ENCODE peak calls at places on chromosome 12, in four cellular contexts. C, A, D and P are unnamed samples.

GRCh38 chr12:65881965-65882413 is 57.7 kb downstream of the HMGA2 start:
- DNase-seq in D (no peak), C (no peak), A (peak), P (no peak)

GRCh38 chr12:14885718-14886201 is at the start of gene MGP:
- DNase-seq in D (no peak), C (no peak), A (no peak), P (peak)

GRCh38 chr12:19338405-19338804 is 100.9 kb upstream of the AEBP2 start:
- DNase-seq in C (no peak), D (no peak), A (no peak), P (no peak)

GRCh38 chr12:26121841-26122680 is 2.8 kb downstream of the BHLHE41 start:
- DNase-seq in C (peak), D (no peak), A (peak), P (no peak)

GRCh38 chr12:57810450-57810849 is 8.1 kb downstream of the AVIL start:
- DNase-seq in C (no peak), A (no peak), D (no peak), P (no peak)

GRCh38 chr12:45122776-45123380 is 72.0 kb upstream of the DBX2 start:
- DNase-seq in D (no peak), C (no peak), A (no peak), P (no peak)

GRCh38 chr12:127459687-127460086 is 807.3 kb upstream of the TMEM132C start:
- DNase-seq in A (no peak), D (no peak), C (no peak), P (no peak)

GRCh38 chr12:9674226-9674590 is 4.7 kb downstream of the CLEC2D start:
- DNase-seq in A (no peak), D (no peak), C (no peak), P (no peak)

GRCh38 chr12:28104338-28104737 is 85.9 kb upstream of the CCDC91 start:
- DNase-seq in C (no peak), D (no peak), A (no peak), P (no peak)

GRCh38 chr12:104870797-104871196 is 87.3 kb downstream of the SLC41A2 start:
- DNase-seq in A (peak), C (no peak), D (no peak), P (no peak)

GRCh38 chr12:100141666-100141997 is 1.0 kb downstream of the BLTP3B start:
- DNase-seq in A (no peak), C (no peak), D (peak), P (peak)

GRCh38 chr12:81075539-81075938 is 2.3 kb upstream of the ACSS3 start:
- DNase-seq in D (no peak), A (no peak), C (no peak), P (no peak)

GRCh38 chr12:79098530-79098929 is 234.0 kb downstream of the SYT1 start:
- DNase-seq in A (no peak), C (no peak), D (no peak), P (no peak)

GRCh38 chr12:55874465-55874864 is 31.7 kb upstream of the MMP19 start:
- DNase-seq in D (no peak), A (no peak), C (no peak), P (no peak)

GRCh38 chr12:100593490-100593889 is 20.0 kb downstream of the GAS2L3 start:
- DNase-seq in D (no peak), A (no peak), C (no peak), P (no peak)

GRCh38 chr12:120652671-120653435 is 12.4 kb downstream of the CABP1 start:
- DNase-seq in A (no peak), C (no peak), D (no peak), P (no peak)

GRCh38 chr12:132476038-132476414 is 13.9 kb upstream of the FBRSL1 start:
- DNase-seq in D (no peak), A (no peak), C (no peak), P (no peak)

GRCh38 chr12:115455268-115455681 is 771.3 kb upstream of the TBX3 start:
- DNase-seq in C (no peak), A (no peak), D (no peak), P (no peak)

GRCh38 chr12:92528097-92528496 is 174.7 kb upstream of the PLEKHG7 start:
- DNase-seq in C (no peak), D (no peak), A (no peak), P (no peak)

GRCh38 chr12:91098942-91099341 is 12.4 kb downstream of the LUM start:
- DNase-seq in A (no peak), D (peak), C (no peak), P (peak)

GRCh38 chr12:2641761-2642160 is 153.0 kb upstream of the FKBP4 start:
- DNase-seq in D (no peak), C (no peak), A (no peak), P (no peak)

GRCh38 chr12:102406033-102406584 is 74.3 kb downstream of the IGF1 start:
- DNase-seq in D (no peak), C (no peak), A (no peak), P (no peak)

GRCh38 chr12:49644620-49644994 is 21.2 kb downstream of the PRPF40B start:
- DNase-seq in C (peak), D (no peak), A (peak), P (peak)

GRCh38 chr12:97545804-97546203 is 83.2 kb downstream of the RMST start:
- DNase-seq in A (no peak), D (no peak), C (no peak), P (no peak)

GRCh38 chr12:126362490-126362889 is 1297.3 kb downstream of the AACS start:
- DNase-seq in D (no peak), C (no peak), A (no peak), P (no peak)

GRCh38 chr12:90280033-90280432 is 571.4 kb upstream of the ATP2B1 start:
- DNase-seq in C (no peak), A (no peak), D (no peak), P (no peak)

GRCh38 chr12:47725091-47725772 is at the start of gene ENDOU:
- DNase-seq in C (no peak), D (no peak), A (no peak), P (no peak)

GRCh38 chr12:124855275-124855957 is 8.2 kb downstream of the SCARB1 start:
- DNase-seq in D (no peak), A (no peak), C (no peak), P (no peak)

GRCh38 chr12:59345406-59345805 is 250.4 kb upstream of the SLC16A7 start:
- DNase-seq in A (no peak), D (no peak), C (no peak), P (no peak)

GRCh38 chr12:122945047-122945592 is 21.1 kb downstream of the ABCB9 start:
- DNase-seq in A (no peak), C (no peak), D (no peak), P (no peak)

GRCh38 chr12:116619246-116619645 is 60.1 kb downstream of the MAP1LC3B2 start:
- DNase-seq in D (no peak), A (no peak), C (no peak), P (no peak)

GRCh38 chr12:3727877-3728632 is 24.9 kb downstream of the CRACR2A start:
- DNase-seq in C (no peak), A (peak), D (no peak), P (peak)

GRCh38 chr12:79911889-79912656 is 22.8 kb downstream of the PPP1R12A start:
- DNase-seq in A (no peak), D (no peak), C (no peak), P (no peak)

GRCh38 chr12:13436182-13436581 is 239.7 kb downstream of the EMP1 start:
- DNase-seq in A (no peak), C (no peak), D (no peak), P (no peak)

GRCh38 chr12:42482086-42482819 is 107.3 kb downstream of the PRICKLE1 start:
- DNase-seq in A (no peak), C (no peak), D (no peak), P (no peak)

GRCh38 chr12:27865421-27865820 is 85.4 kb upstream of the MANSC4 start:
- DNase-seq in C (no peak), D (peak), A (no peak), P (peak)

GRCh38 chr12:9697619-9698018 is 28.1 kb downstream of the CLEC2D start:
- DNase-seq in C (no peak), A (no peak), D (no peak), P (no peak)

GRCh38 chr12:119828300-119828699 is 48.8 kb downstream of the CIT start:
- DNase-seq in C (no peak), A (peak), D (no peak), P (no peak)